ENCODE peak calls at places on chromosomes 5 and 9, in seven cellular contexts. One of them, this sample, is unnamed.

GRCh38 chr5:80234311-80234948 is 21.4 kb downstream of the SERINC5 start:
- DNase-seq in amygdala: no peak
- DNase-seq in M059J: no peak
- DNase-seq in testis: no peak
- DNase-seq in head of caudate nucleus: no peak
- DNase-seq in skeletal muscle cell: no peak
- DNase-seq in kidney tubule cell: no peak
- DNase-seq in this sample: no peak

GRCh38 chr5:38765461-38765861 is 80.4 kb upstream of the OSMR start:
- DNase-seq in amygdala: no peak
- DNase-seq in M059J: peak
- DNase-seq in testis: no peak
- DNase-seq in head of caudate nucleus: no peak
- DNase-seq in skeletal muscle cell: no peak
- DNase-seq in kidney tubule cell: no peak
- DNase-seq in this sample: no peak

GRCh38 chr9:88816591-88816990 is 174.7 kb upstream of the S1PR3 start:
- DNase-seq in amygdala: no peak
- DNase-seq in M059J: no peak
- DNase-seq in testis: no peak
- DNase-seq in head of caudate nucleus: no peak
- DNase-seq in skeletal muscle cell: no peak
- DNase-seq in kidney tubule cell: no peak
- DNase-seq in this sample: no peak

GRCh38 chr9:69815313-69815712 is 5.3 kb upstream of the CFAP95 start:
- DNase-seq in amygdala: no peak
- DNase-seq in M059J: peak
- DNase-seq in testis: no peak
- DNase-seq in head of caudate nucleus: no peak
- DNase-seq in skeletal muscle cell: no peak
- DNase-seq in kidney tubule cell: no peak
- DNase-seq in this sample: no peak

GRCh38 chr5:145951071-145951470 is 14.7 kb downstream of the SH3RF2 start:
- DNase-seq in amygdala: no peak
- DNase-seq in M059J: no peak
- DNase-seq in testis: peak
- DNase-seq in head of caudate nucleus: no peak
- DNase-seq in skeletal muscle cell: no peak
- DNase-seq in kidney tubule cell: no peak
- DNase-seq in this sample: no peak

GRCh38 chr9:131674425-131675421 is 65.2 kb downstream of the RAPGEF1 start:
- DNase-seq in amygdala: no peak
- DNase-seq in M059J: no peak
- DNase-seq in testis: no peak
- DNase-seq in head of caudate nucleus: no peak
- DNase-seq in skeletal muscle cell: no peak
- DNase-seq in kidney tubule cell: peak
- DNase-seq in this sample: no peak

GRCh38 chr5:54704341-54704740 is 186.8 kb downstream of the SNX18 start:
- DNase-seq in amygdala: no peak
- DNase-seq in M059J: no peak
- DNase-seq in testis: no peak
- DNase-seq in head of caudate nucleus: no peak
- DNase-seq in skeletal muscle cell: no peak
- DNase-seq in kidney tubule cell: no peak
- DNase-seq in this sample: no peak

GRCh38 chr9:136157477-136158265 is 39.0 kb upstream of the TMEM250 start:
- DNase-seq in amygdala: no peak
- DNase-seq in M059J: no peak
- DNase-seq in testis: no peak
- DNase-seq in head of caudate nucleus: no peak
- DNase-seq in skeletal muscle cell: no peak
- DNase-seq in kidney tubule cell: no peak
- DNase-seq in this sample: no peak

GRCh38 chr5:40733439-40733838 is 22.3 kb downstream of the TTC33 start:
- DNase-seq in amygdala: no peak
- DNase-seq in M059J: peak
- DNase-seq in testis: no peak
- DNase-seq in head of caudate nucleus: no peak
- DNase-seq in skeletal muscle cell: no peak
- DNase-seq in kidney tubule cell: no peak
- DNase-seq in this sample: no peak

GRCh38 chr5:171315925-171316257 is 6.8 kb downstream of the TLX3 start:
- DNase-seq in amygdala: no peak
- DNase-seq in M059J: no peak
- DNase-seq in testis: no peak
- DNase-seq in head of caudate nucleus: no peak
- DNase-seq in skeletal muscle cell: no peak
- DNase-seq in kidney tubule cell: no peak
- DNase-seq in this sample: no peak

GRCh38 chr9:79974806-79975422 is 403.1 kb downstream of the TLE4 start:
- DNase-seq in amygdala: no peak
- DNase-seq in M059J: no peak
- DNase-seq in testis: no peak
- DNase-seq in head of caudate nucleus: no peak
- DNase-seq in skeletal muscle cell: no peak
- DNase-seq in kidney tubule cell: peak
- DNase-seq in this sample: no peak

GRCh38 chr9:4012446-4012845 is 287.4 kb downstream of the GLIS3 start:
- DNase-seq in amygdala: no peak
- DNase-seq in M059J: no peak
- DNase-seq in testis: no peak
- DNase-seq in head of caudate nucleus: no peak
- DNase-seq in skeletal muscle cell: no peak
- DNase-seq in kidney tubule cell: no peak
- DNase-seq in this sample: no peak

GRCh38 chr5:16552666-16553343 is 64.0 kb downstream of the RETREG1 start:
- DNase-seq in amygdala: peak
- DNase-seq in M059J: peak
- DNase-seq in testis: peak
- DNase-seq in head of caudate nucleus: peak
- DNase-seq in skeletal muscle cell: no peak
- DNase-seq in kidney tubule cell: peak
- DNase-seq in this sample: no peak

GRCh38 chr5:173240091-173241050 is 5.4 kb upstream of the NKX2-5 start:
- DNase-seq in amygdala: no peak
- DNase-seq in M059J: no peak
- DNase-seq in testis: no peak
- DNase-seq in head of caudate nucleus: no peak
- DNase-seq in skeletal muscle cell: no peak
- DNase-seq in kidney tubule cell: no peak
- DNase-seq in this sample: no peak

GRCh38 chr5:109939109-109939682 is 249.5 kb downstream of the MAN2A1 start:
- DNase-seq in amygdala: no peak
- DNase-seq in M059J: peak
- DNase-seq in testis: no peak
- DNase-seq in head of caudate nucleus: no peak
- DNase-seq in skeletal muscle cell: peak
- DNase-seq in kidney tubule cell: no peak
- DNase-seq in this sample: no peak

GRCh38 chr9:120393386-120394057 is 186.4 kb downstream of the CDK5RAP2 start:
- DNase-seq in amygdala: no peak
- DNase-seq in M059J: peak
- DNase-seq in testis: no peak
- DNase-seq in head of caudate nucleus: peak
- DNase-seq in skeletal muscle cell: no peak
- DNase-seq in kidney tubule cell: peak
- DNase-seq in this sample: no peak

GRCh38 chr5:30343707-30344106 is 849.8 kb upstream of the CDH6 start:
- DNase-seq in amygdala: no peak
- DNase-seq in M059J: peak
- DNase-seq in testis: no peak
- DNase-seq in head of caudate nucleus: no peak
- DNase-seq in skeletal muscle cell: no peak
- DNase-seq in kidney tubule cell: no peak
- DNase-seq in this sample: no peak

GRCh38 chr9:28941856-28942255 is 1368.6 kb upstream of the C9orf72 start:
- DNase-seq in amygdala: no peak
- DNase-seq in M059J: no peak
- DNase-seq in testis: no peak
- DNase-seq in head of caudate nucleus: no peak
- DNase-seq in skeletal muscle cell: no peak
- DNase-seq in kidney tubule cell: no peak
- DNase-seq in this sample: no peak

GRCh38 chr5:96565843-96566242 is 96.3 kb upstream of the CAST start:
- DNase-seq in amygdala: no peak
- DNase-seq in M059J: peak
- DNase-seq in testis: no peak
- DNase-seq in head of caudate nucleus: peak
- DNase-seq in skeletal muscle cell: peak
- DNase-seq in kidney tubule cell: peak
- DNase-seq in this sample: peak

GRCh38 chr5:81830602-81831001 is 79.7 kb upstream of the SSBP2 start:
- DNase-seq in amygdala: no peak
- DNase-seq in M059J: no peak
- DNase-seq in testis: no peak
- DNase-seq in head of caudate nucleus: no peak
- DNase-seq in skeletal muscle cell: no peak
- DNase-seq in kidney tubule cell: no peak
- DNase-seq in this sample: no peak

GRCh38 chr5:159120446-159120845 is 20.7 kb upstream of the EBF1 start:
- DNase-seq in amygdala: no peak
- DNase-seq in M059J: no peak
- DNase-seq in testis: no peak
- DNase-seq in head of caudate nucleus: no peak
- DNase-seq in skeletal muscle cell: no peak
- DNase-seq in kidney tubule cell: no peak
- DNase-seq in this sample: no peak

GRCh38 chr5:140298183-140298601 is 4.7 kb downstream of the PFDN1 start:
- DNase-seq in amygdala: no peak
- DNase-seq in M059J: peak
- DNase-seq in testis: no peak
- DNase-seq in head of caudate nucleus: no peak
- DNase-seq in skeletal muscle cell: no peak
- DNase-seq in kidney tubule cell: peak
- DNase-seq in this sample: peak

GRCh38 chr5:172775326-172776234 is 4.6 kb upstream of the DUSP1 start:
- DNase-seq in amygdala: no peak
- DNase-seq in M059J: peak
- DNase-seq in testis: no peak
- DNase-seq in head of caudate nucleus: no peak
- DNase-seq in skeletal muscle cell: peak
- DNase-seq in kidney tubule cell: peak
- DNase-seq in this sample: no peak

GRCh38 chr9:104872959-104873850 is 54.8 kb downstream of the ABCA1 start:
- DNase-seq in amygdala: no peak
- DNase-seq in M059J: peak
- DNase-seq in testis: peak
- DNase-seq in head of caudate nucleus: no peak
- DNase-seq in skeletal muscle cell: peak
- DNase-seq in kidney tubule cell: peak
- DNase-seq in this sample: peak

GRCh38 chr5:142717582-142718215 is 31.8 kb upstream of the FGF1 start:
- DNase-seq in amygdala: no peak
- DNase-seq in M059J: peak
- DNase-seq in testis: peak
- DNase-seq in head of caudate nucleus: peak
- DNase-seq in skeletal muscle cell: no peak
- DNase-seq in kidney tubule cell: peak
- DNase-seq in this sample: no peak

GRCh38 chr5:157165261-157165660 is 803 bp downstream of the GARIN3 start:
- DNase-seq in amygdala: no peak
- DNase-seq in M059J: no peak
- DNase-seq in testis: no peak
- DNase-seq in head of caudate nucleus: no peak
- DNase-seq in skeletal muscle cell: no peak
- DNase-seq in kidney tubule cell: no peak
- DNase-seq in this sample: no peak

GRCh38 chr9:133100518-133101355 is 20.3 kb downstream of the RALGDS start:
- DNase-seq in amygdala: no peak
- DNase-seq in M059J: no peak
- DNase-seq in testis: no peak
- DNase-seq in head of caudate nucleus: no peak
- DNase-seq in skeletal muscle cell: no peak
- DNase-seq in kidney tubule cell: no peak
- DNase-seq in this sample: no peak

GRCh38 chr5:130282044-130282443 is 377.8 kb downstream of the CHSY3 start:
- DNase-seq in amygdala: no peak
- DNase-seq in M059J: peak
- DNase-seq in testis: no peak
- DNase-seq in head of caudate nucleus: no peak
- DNase-seq in skeletal muscle cell: peak
- DNase-seq in kidney tubule cell: peak
- DNase-seq in this sample: peak

GRCh38 chr5:140208065-140208464 is 33.1 kb downstream of the CYSTM1 start:
- DNase-seq in amygdala: no peak
- DNase-seq in M059J: no peak
- DNase-seq in testis: no peak
- DNase-seq in head of caudate nucleus: no peak
- DNase-seq in skeletal muscle cell: no peak
- DNase-seq in kidney tubule cell: no peak
- DNase-seq in this sample: no peak

GRCh38 chr9:92706218-92706940 is 36.4 kb upstream of the IPPK start:
- DNase-seq in amygdala: no peak
- DNase-seq in M059J: peak
- DNase-seq in testis: no peak
- DNase-seq in head of caudate nucleus: no peak
- DNase-seq in skeletal muscle cell: no peak
- DNase-seq in kidney tubule cell: peak
- DNase-seq in this sample: no peak

GRCh38 chr5:76041863-76042262 is 41.3 kb upstream of the SV2C start:
- DNase-seq in amygdala: no peak
- DNase-seq in M059J: no peak
- DNase-seq in testis: peak
- DNase-seq in head of caudate nucleus: no peak
- DNase-seq in skeletal muscle cell: no peak
- DNase-seq in kidney tubule cell: no peak
- DNase-seq in this sample: no peak

GRCh38 chr5:140360681-140361479 is 886 bp downstream of the SLC4A9 start:
- DNase-seq in amygdala: no peak
- DNase-seq in M059J: no peak
- DNase-seq in testis: no peak
- DNase-seq in head of caudate nucleus: no peak
- DNase-seq in skeletal muscle cell: no peak
- DNase-seq in kidney tubule cell: no peak
- DNase-seq in this sample: no peak

GRCh38 chr5:56732147-56732546 is 83.2 kb upstream of the MAP3K1 start:
- DNase-seq in amygdala: no peak
- DNase-seq in M059J: no peak
- DNase-seq in testis: no peak
- DNase-seq in head of caudate nucleus: no peak
- DNase-seq in skeletal muscle cell: no peak
- DNase-seq in kidney tubule cell: no peak
- DNase-seq in this sample: no peak

GRCh38 chr5:28324174-28324573 is 1285.8 kb upstream of the CDH9 start:
- DNase-seq in amygdala: no peak
- DNase-seq in M059J: no peak
- DNase-seq in testis: no peak
- DNase-seq in head of caudate nucleus: no peak
- DNase-seq in skeletal muscle cell: no peak
- DNase-seq in kidney tubule cell: no peak
- DNase-seq in this sample: no peak

GRCh38 chr5:124274949-124275348 is 471.5 kb downstream of the ZNF608 start:
- DNase-seq in amygdala: no peak
- DNase-seq in M059J: peak
- DNase-seq in testis: no peak
- DNase-seq in head of caudate nucleus: no peak
- DNase-seq in skeletal muscle cell: peak
- DNase-seq in kidney tubule cell: peak
- DNase-seq in this sample: no peak

This sample was measured in BJ.